ENCODE peak calls at places on chromosome 18, in nine cellular contexts. B is right atrium auricular region, O is NT2/D1, G is HepG2, U is heart left ventricle, I is Karpas-422, F is H7, T is mucosa of descending colon, V is psoas muscle. Q is an unnamed sample.

GRCh38 chr18:32257073-32257780 is 67.4 kb downstream of the MEP1B start:
- DNase-seq in B (no peak), O (no peak), G (no peak), U (no peak), I (no peak), F (no peak), T (no peak), V (no peak), Q (no peak)

GRCh38 chr18:2680216-2680792 is 24.8 kb downstream of the SMCHD1 start:
- DNase-seq in B (no peak), O (no peak), G (no peak), U (no peak), I (no peak), F (no peak), T (no peak), V (no peak), Q (no peak)

GRCh38 chr18:9910709-9911108 is 3.1 kb upstream of the VAPA start:
- DNase-seq in B (no peak), O (no peak), G (no peak), U (no peak), I (no peak), F (no peak), T (no peak), V (no peak), Q (no peak)

GRCh38 chr18:25805323-25805722 is 285.1 kb downstream of the SS18 start:
- DNase-seq in B (no peak), O (no peak), G (no peak), U (no peak), I (no peak), F (no peak), T (no peak), V (peak; percentile 54), Q (no peak)

GRCh38 chr18:50011813-50012445 is 183.0 kb downstream of the MYO5B start:
- DNase-seq in B (no peak), O (no peak), G (peak; percentile 50), U (no peak), I (no peak), F (no peak), T (no peak), V (no peak), Q (no peak)

GRCh38 chr18:59593291-59593717 is 103.9 kb downstream of the CCBE1 start:
- DNase-seq in B (no peak), O (no peak), G (no peak), U (no peak), I (no peak), F (no peak), T (no peak), V (no peak), Q (no peak)

GRCh38 chr18:58541137-58541788 is 87.6 kb downstream of the ALPK2 start:
- DNase-seq in B (no peak), O (peak; percentile 42), G (no peak), U (no peak), I (peak; percentile 80), F (peak; percentile 43), T (no peak), V (no peak), Q (no peak)

GRCh38 chr18:43482600-43482999 is 205.3 kb upstream of the SYT4 start:
- DNase-seq in B (no peak), O (no peak), G (no peak), U (no peak), I (no peak), F (no peak), T (no peak), V (no peak), Q (no peak)

GRCh38 chr18:50611529-50611941 is 51.6 kb downstream of the MAPK4 start:
- DNase-seq in B (no peak), O (no peak), G (peak; percentile 50), U (no peak), I (no peak), F (no peak), T (no peak), V (no peak), Q (no peak)

GRCh38 chr18:449374-449773 is 51.1 kb downstream of the COLEC12 start:
- DNase-seq in B (no peak), O (no peak), G (peak; percentile 18), U (no peak), I (no peak), F (no peak), T (no peak), V (peak; percentile 56), Q (peak; percentile 49)

GRCh38 chr18:59273936-59274928 is 978 bp upstream of the RAX start:
- DNase-seq in B (no peak), O (no peak), G (no peak), U (no peak), I (no peak), F (peak; percentile 18), T (peak; percentile 40), V (no peak), Q (no peak)

GRCh38 chr18:2612996-2613395 is 41.6 kb downstream of the NDC80 start:
- DNase-seq in B (no peak), O (no peak), G (no peak), U (no peak), I (no peak), F (no peak), T (no peak), V (no peak), Q (no peak)

GRCh38 chr18:79570266-79571201 is 109.1 kb upstream of the CTDP1 start:
- DNase-seq in B (no peak), O (no peak), G (no peak), U (peak; percentile 14), I (no peak), F (no peak), T (no peak), V (peak; percentile 42), Q (peak; percentile 89)

GRCh38 chr18:21774722-21775121 is 34.1 kb downstream of the MIB1 start:
- DNase-seq in B (no peak), O (no peak), G (no peak), U (no peak), I (no peak), F (no peak), T (no peak), V (no peak), Q (no peak)
- H3K36me3 ChIP-seq in B (peaks cover 11% of the 10 kb centered on the region), O (peaks cover 24% of the 10 kb centered on the region), G (peaks cover 42% of the 10 kb centered on the region), U (peaks cover 74% of the 10 kb centered on the region), I (peaks cover 22% of the 10 kb centered on the region), F (peaks cover 6% of the 10 kb centered on the region), T (no peaks in the 10 kb centered on the region), V (peaks cover 66% of the 10 kb centered on the region), Q (peaks cover 21% of the 10 kb centered on the region)

GRCh38 chr18:47832348-47832747 is 98.1 kb downstream of the SMAD2 start:
- DNase-seq in B (no peak), O (no peak), G (no peak), U (no peak), I (no peak), F (no peak), T (no peak), V (no peak), Q (no peak)

GRCh38 chr18:47826157-47827074 is 104.0 kb downstream of the SMAD2 start:
- DNase-seq in B (no peak), O (no peak), G (no peak), U (no peak), I (no peak), F (no peak), T (no peak), V (no peak), Q (no peak)

GRCh38 chr18:47830772-47831171 is 99.7 kb downstream of the SMAD2 start:
- DNase-seq in B (no peak), O (no peak), G (no peak), U (no peak), I (no peak), F (no peak), T (no peak), V (no peak), Q (no peak)

DNA sequence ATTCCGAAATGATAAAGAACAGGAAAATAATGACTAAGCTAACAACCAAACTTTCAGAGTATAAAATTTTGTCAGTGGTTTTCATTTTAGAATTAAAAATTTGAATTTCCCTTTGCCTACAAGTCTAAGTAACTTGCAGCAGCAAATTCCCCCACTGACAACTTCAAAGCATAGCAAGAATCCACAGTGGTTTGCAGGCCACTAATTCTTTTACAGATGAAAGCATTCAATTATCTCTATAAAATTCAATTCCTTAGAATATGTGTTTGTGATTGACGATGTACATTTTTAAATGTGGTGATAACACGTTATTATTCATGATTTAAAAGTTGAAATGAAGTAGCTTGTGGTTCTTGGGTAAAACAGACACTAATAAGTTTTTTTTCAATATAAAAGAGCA is 100.6 kb downstream of the SMAD2 start:
- DNase-seq in B (no peak), O (no peak), G (no peak), U (no peak), I (no peak), F (no peak), T (no peak), V (no peak), Q (no peak)
- H3K36me3 ChIP-seq in B (no peaks in the 10 kb centered on the region), O (peaks cover 26% of the 10 kb centered on the region), G (no peaks in the 10 kb centered on the region), U (peaks cover 14% of the 10 kb centered on the region), I (peaks cover 44% of the 10 kb centered on the region), F (peaks cover 5% of the 10 kb centered on the region), T (no peaks in the 10 kb centered on the region), V (peaks cover 21% of the 10 kb centered on the region), Q (no peaks in the 10 kb centered on the region)

GRCh38 chr18:36124841-36125240 is 4.3 kb downstream of the SLC39A6 start:
- DNase-seq in B (no peak), O (no peak), G (no peak), U (no peak), I (no peak), F (no peak), T (no peak), V (no peak), Q (no peak)

GRCh38 chr18:36114738-36115137 is 14.4 kb downstream of the SLC39A6 start:
- DNase-seq in B (no peak), O (no peak), G (no peak), U (no peak), I (no peak), F (no peak), T (no peak), V (no peak), Q (no peak)

GRCh38 chr18:36120297-36120696 is 8.8 kb downstream of the SLC39A6 start:
- DNase-seq in B (no peak), O (no peak), G (no peak), U (no peak), I (no peak), F (no peak), T (no peak), V (no peak), Q (no peak)
- H3K36me3 ChIP-seq in B (peaks cover 28% of the 10 kb centered on the region), O (peaks cover 31% of the 10 kb centered on the region), G (peaks cover 37% of the 10 kb centered on the region), U (peaks cover 91% of the 10 kb centered on the region), I (peaks cover 33% of the 10 kb centered on the region), F (peaks cover 11% of the 10 kb centered on the region), T (no peaks in the 10 kb centered on the region), V (peaks cover 87% of the 10 kb centered on the region), Q (peaks cover 40% of the 10 kb centered on the region)

GRCh38 chr18:8724452-8724851 is 19.1 kb downstream of the MTCL1 start:
- DNase-seq in B (no peak), O (no peak), G (no peak), U (no peak), I (no peak), F (peak; percentile 82), T (no peak), V (no peak), Q (no peak)

GRCh38 chr18:8722946-8723477 is 17.7 kb downstream of the MTCL1 start:
- DNase-seq in B (peak; percentile 13), O (no peak), G (peak; percentile 34), U (no peak), I (no peak), F (no peak), T (no peak), V (no peak), Q (no peak)

GRCh38 chr18:8730080-8730827 is 24.9 kb downstream of the MTCL1 start:
- DNase-seq in B (peak; percentile 77), O (no peak), G (peak; percentile 91), U (peak; percentile 72), I (no peak), F (no peak), T (peak; percentile 79), V (peak; percentile 70), Q (peak; percentile 76)

GRCh38 chr18:8726281-8726680 is 20.9 kb downstream of the MTCL1 start:
- DNase-seq in B (no peak), O (no peak), G (no peak), U (no peak), I (no peak), F (no peak), T (no peak), V (no peak), Q (no peak)

GRCh38 chr18:8726963-8727730 is 21.8 kb downstream of the MTCL1 start:
- DNase-seq in B (no peak), O (no peak), G (no peak), U (no peak), I (no peak), F (no peak), T (no peak), V (no peak), Q (no peak)
- H3K36me3 ChIP-seq in B (no peaks in the 10 kb centered on the region), O (peaks cover 17% of the 10 kb centered on the region), G (no peaks in the 10 kb centered on the region), U (no peaks in the 10 kb centered on the region), I (no peaks in the 10 kb centered on the region), F (peaks cover 1% of the 10 kb centered on the region), T (no peaks in the 10 kb centered on the region), V (no peaks in the 10 kb centered on the region), Q (peaks cover 38% of the 10 kb centered on the region)

Q was measured in SJSA1.